ENCODE peak calls at places on chromosomes 12 and 14, in seven cellular contexts. W is activated CD4-positive, alpha-beta T cell treated with anti-CD3 and anti-CD28 coated beads, Interleukin-2, amount 50 U/mL, for 1 hour; A is CD4-positive, alpha-beta T cell; K is AG04449; O is tibial nerve; B is NCI-H524; R is left kidney. Q is an unnamed sample.
A peak's percentile ranks its signal among the peaks of the same experiment; 100 is the strongest.

GRCh38 chr12:121538699-121539061 is 42.1 kb downstream of the KDM2B start:
- DNase-seq in O (no peak), R (peak; percentile 31), K (no peak), W (no peak), A (no peak), B (no peak), Q (no peak)

GRCh38 chr12:93115646-93116045 is 186.6 kb upstream of the EEA1 start:
- DNase-seq in R (no peak), B (no peak), K (no peak), O (no peak), A (no peak), W (no peak), Q (no peak)

GRCh38 chr14:64461221-64461620 is 4.1 kb upstream of the AKAP5 start:
- DNase-seq in W (no peak), A (no peak), B (no peak), O (no peak), R (no peak), K (no peak), Q (no peak)

GRCh38 chr12:71799105-71799504 is 40.5 kb upstream of the TBC1D15 start:
- DNase-seq in R (no peak), A (no peak), B (no peak), O (no peak), W (no peak), K (no peak), Q (no peak)

GRCh38 chr12:57764662-57765002 is 2.2 kb downstream of the CYP27B1 start:
- DNase-seq in R (peak; percentile 38), W (no peak), K (no peak), O (no peak), A (no peak), B (no peak), Q (no peak)

GRCh38 chr12:27431185-27431584 is 15.4 kb upstream of the SMCO2 start:
- DNase-seq in B (no peak), W (no peak), R (no peak), K (no peak), O (no peak), A (no peak), Q (no peak)

GRCh38 chr12:52867636-52868035 is 18.8 kb upstream of the KRT78 start:
- DNase-seq in A (no peak), B (no peak), O (peak; percentile 42), W (peak; percentile 40), K (no peak), R (no peak), Q (no peak)

GRCh38 chr12:48197549-48197966 is 5.5 kb downstream of the OR10AD1 start:
- DNase-seq in B (no peak), A (no peak), O (no peak), R (peak; percentile 80), W (no peak), K (no peak), Q (no peak)

GRCh38 chr12:52741378-52742195 is 35.6 kb downstream of the KRT76 start:
- DNase-seq in A (peak; percentile 51), O (no peak), W (peak; percentile 63), K (no peak), R (peak; percentile 93), B (no peak), Q (no peak)

GRCh38 chr14:104445832-104446381 is 133.7 kb upstream of the C14orf180 start:
- DNase-seq in K (no peak), O (no peak), B (no peak), R (no peak), W (no peak), A (no peak), Q (peak; percentile 65)

GRCh38 chr12:91926810-91927209 is 218.8 kb downstream of the BTG1 start:
- DNase-seq in B (no peak), W (no peak), R (no peak), K (peak; percentile 14), A (no peak), O (no peak), Q (no peak)

GRCh38 chr12:67634167-67634793 is 14.3 kb upstream of the DYRK2 start:
- DNase-seq in K (no peak), B (no peak), A (no peak), O (no peak), W (no peak), R (no peak), Q (no peak)

GRCh38 chr12:40446385-40446784 is 221.6 kb downstream of the LRRK2 start:
- DNase-seq in W (no peak), A (no peak), K (no peak), R (peak; percentile 26), O (no peak), B (no peak), Q (no peak)

GRCh38 chr14:60668431-60669112 is 19.3 kb upstream of the SIX1 start:
- DNase-seq in K (no peak), A (no peak), B (no peak), R (no peak), O (no peak), W (no peak), Q (no peak)

GRCh38 chr12:110966081-110966760 is 45.8 kb upstream of the MYL2 start:
- DNase-seq in R (no peak), W (no peak), K (no peak), O (no peak), B (peak; percentile 91), A (no peak), Q (no peak)

GRCh38 chr14:105071326-105071725 is 6.1 kb upstream of the GPR132 start:
- DNase-seq in R (no peak), W (no peak), A (no peak), O (no peak), B (no peak), K (no peak), Q (no peak)

GRCh38 chr12:67919406-67919805 is 69.8 kb upstream of the IFNG-AS1 start:
- DNase-seq in R (no peak), O (no peak), W (no peak), A (no peak), K (no peak), B (no peak), Q (no peak)

GRCh38 chr14:52253503-52253902 is 14.0 kb upstream of the PTGDR start:
- DNase-seq in O (no peak), R (no peak), K (no peak), W (no peak), A (no peak), B (no peak), Q (no peak)

GRCh38 chr14:36604757-36605505 is 22.5 kb upstream of the NKX2-8 start:
- DNase-seq in A (no peak), B (peak; percentile 97), O (no peak), R (peak; percentile 93), W (no peak), K (peak; percentile 10), Q (no peak)

GRCh38 chr14:51691176-51691575 is 39.5 kb downstream of the FRMD6 start:
- DNase-seq in B (no peak), A (no peak), W (no peak), R (no peak), O (no peak), K (no peak), Q (no peak)

GRCh38 chr14:98853063-98853729 is 418.8 kb downstream of the BCL11B start:
- DNase-seq in R (no peak), O (no peak), K (no peak), W (no peak), A (no peak), B (no peak), Q (no peak)

GRCh38 chr12:115149279-115149678 is 465.3 kb upstream of the TBX3 start:
- DNase-seq in A (no peak), W (no peak), R (no peak), O (no peak), B (no peak), K (no peak), Q (no peak)

GRCh38 chr14:22386924-22387775 is 201.9 kb downstream of the DAD1 start:
- DNase-seq in R (peak; percentile 93), A (no peak), B (peak; percentile 92), K (no peak), O (peak; percentile 35), W (no peak), Q (no peak)

GRCh38 chr12:69648476-69648875 is 37.8 kb upstream of the LRRC10 start:
- DNase-seq in R (no peak), K (peak; percentile 87), A (no peak), W (no peak), B (no peak), O (no peak), Q (no peak)

GRCh38 chr14:78399316-78399889 is 229.2 kb downstream of the NRXN3 start:
- DNase-seq in R (peak; percentile 81), A (no peak), B (no peak), K (no peak), W (no peak), O (no peak), Q (no peak)

GRCh38 chr14:103362780-103363179 is 22.4 kb upstream of the MARK3 start:
- DNase-seq in K (no peak), R (no peak), O (no peak), W (no peak), B (no peak), A (no peak), Q (no peak)

GRCh38 chr12:66633676-66634075 is 45.2 kb downstream of the GRIP1 start:
- DNase-seq in R (no peak), A (no peak), W (no peak), O (no peak), K (no peak), B (no peak), Q (no peak)

GRCh38 chr12:6215932-6216494 is 15.8 kb downstream of the CD9 start:
- DNase-seq in K (peak; percentile 75), O (peak; percentile 58), A (no peak), R (peak; percentile 87), W (no peak), B (no peak), Q (peak; percentile 94)

GRCh38 chr14:63642656-63643382 is 1.1 kb upstream of the WDR89 start:
- DNase-seq in K (no peak), B (no peak), O (no peak), W (no peak), A (no peak), R (no peak), Q (no peak)

GRCh38 chr14:26896447-26896846 is 298.6 kb upstream of the NOVA1 start:
- DNase-seq in O (no peak), R (no peak), K (no peak), B (no peak), A (no peak), W (no peak), Q (peak; percentile 72)

GRCh38 chr14:21686468-21686867 is 12.8 kb upstream of the OR4E1 start:
- DNase-seq in A (no peak), K (no peak), R (no peak), O (no peak), W (no peak), B (no peak), Q (no peak)

GRCh38 chr12:124359671-124360581 is 65.0 kb downstream of the RFLNA start:
- DNase-seq in W (no peak), O (peak; percentile 92), K (no peak), R (peak; percentile 80), B (no peak), A (no peak), Q (peak; percentile 94)

GRCh38 chr12:132261328-132262138 is 67.9 kb downstream of the GALNT9 start:
- DNase-seq in W (no peak), A (no peak), O (no peak), K (no peak), R (no peak), B (no peak), Q (no peak)

GRCh38 chr12:104999347-104999685 is 13.2 kb downstream of the NOPCHAP1 start:
- DNase-seq in B (no peak), A (no peak), O (no peak), K (no peak), W (no peak), R (no peak), Q (no peak)